ENCODE peak calls at places on chromosomes 16 and 17, in five cellular contexts. Y, N, X, T and Q are unnamed samples.

GRCh38 chr17:81053043-81053970 is 18.4 kb downstream of the BAIAP2 start:
- DNase-seq in Y (no peak), N (no peak), X (no peak), T (no peak), Q (no peak)

GRCh38 chr17:76262732-76263344 is 2.3 kb upstream of the UBALD2 start:
- DNase-seq in Y (no peak), N (no peak), X (no peak), T (peak), Q (no peak)

GRCh38 chr17:75059369-75060345 is 12.6 kb downstream of the KCTD2 start:
- DNase-seq in Y (no peak), N (peak), X (peak), T (no peak), Q (peak)

GRCh38 chr16:4574919-4575705 is 19.0 kb downstream of the C16orf96 start:
- DNase-seq in Y (no peak), N (no peak), X (peak), T (no peak), Q (no peak)

GRCh38 chr16:85870159-85870558 is 28.8 kb upstream of the IRF8 start:
- DNase-seq in Y (no peak), N (no peak), X (peak), T (peak), Q (no peak)

GRCh38 chr17:35127751-35128514 is 6.5 kb downstream of the FNDC8 start:
- DNase-seq in Y (no peak), N (peak), X (no peak), T (peak), Q (peak)

GRCh38 chr17:16061631-16062030 is 62.0 kb downstream of the TTC19 start:
- DNase-seq in Y (no peak), N (no peak), X (no peak), T (no peak), Q (no peak)

GRCh38 chr16:53822936-53823529 is 119.1 kb downstream of the FTO start:
- DNase-seq in Y (no peak), N (peak), X (no peak), T (no peak), Q (no peak)

GRCh38 chr17:19238167-19238505 is 970 bp downstream of the EPN2 start:
- DNase-seq in Y (no peak), N (peak), X (peak), T (peak), Q (peak)

GRCh38 chr16:86219655-86220445 is 290.5 kb upstream of the FOXF1 start:
- DNase-seq in Y (no peak), N (peak), X (no peak), T (no peak), Q (no peak)

GRCh38 chr17:76844485-76844829 is 23.7 kb upstream of the MGAT5B start:
- DNase-seq in Y (no peak), N (no peak), X (no peak), T (no peak), Q (no peak)

GRCh38 chr17:49994085-49995054 is 654 bp downstream of the DLX3 start:
- DNase-seq in Y (no peak), N (peak), X (peak), T (no peak), Q (no peak)

GRCh38 chr16:2530629-2531318 is 434 bp downstream of the CEMP1 start:
- DNase-seq in Y (no peak), N (no peak), X (no peak), T (no peak), Q (no peak)

GRCh38 chr17:51346218-51346982 is 86.1 kb downstream of the UTP18 start:
- DNase-seq in Y (no peak), N (peak), X (no peak), T (no peak), Q (no peak)

GRCh38 chr17:21210411-21211076 is 3.4 kb downstream of the TMEM11 start:
- DNase-seq in Y (no peak), N (no peak), X (no peak), T (no peak), Q (no peak)

GRCh38 chr17:80824549-80825470 is 166.8 kb upstream of the CHMP6 start:
- DNase-seq in Y (no peak), N (no peak), X (no peak), T (no peak), Q (no peak)

GRCh38 chr16:4651842-4652241 is 27.2 kb downstream of the MGRN1 start:
- DNase-seq in Y (no peak), N (no peak), X (no peak), T (no peak), Q (no peak)

GRCh38 chr17:44496815-44497214 is 6.4 kb downstream of the GPATCH8 start:
- DNase-seq in Y (no peak), N (peak), X (no peak), T (no peak), Q (no peak)